ENCODE peak calls at places on chromosome 13, in four cellular contexts. L is fibroblast of lung, W is cardiac fibroblast, O is A549. S is an unnamed sample.

GRCh38 chr13:33265607-33266006 is 19.9 kb downstream of the STARD13 start:
- DNase-seq in O (no peak), W (no peak), L (no peak), S (no peak)

GRCh38 chr13:107250626-107251025 is 682.7 kb upstream of the ARGLU1 start:
- DNase-seq in O (no peak), L (no peak), W (no peak), S (no peak)

GRCh38 chr13:30685320-30685859 is 50.0 kb upstream of the ALOX5AP start:
- DNase-seq in L (no peak), O (no peak), W (no peak), S (no peak)

GRCh38 chr13:53800011-53800410 is 771.4 kb downstream of the OLFM4 start:
- DNase-seq in W (no peak), L (no peak), O (no peak), S (no peak)

GRCh38 chr13:68748038-68748437 is 1359.6 kb upstream of the ATXN8OS start:
- DNase-seq in L (no peak), W (no peak), O (no peak), S (no peak)

GRCh38 chr13:67228031-67228430 is 2.1 kb downstream of the PCDH9 start:
- DNase-seq in W (no peak), L (no peak), O (no peak), S (no peak)

GRCh38 chr13:46648166-46648607 is 95.2 kb downstream of the LRCH1 start:
- DNase-seq in O (no peak), L (peak; percentile 54), W (peak; percentile 52), S (peak; percentile 19)

GRCh38 chr13:88217372-88217771 is 546.2 kb downstream of the SLITRK5 start:
- DNase-seq in O (no peak), W (no peak), L (no peak), S (no peak)

GRCh38 chr13:44436589-44437337 is 63.1 kb downstream of the SERP2 start:
- DNase-seq in L (peak; percentile 96), W (peak; percentile 91), O (peak; percentile 72), S (peak; percentile 89)

GRCh38 chr13:60623131-60623530 is 226.1 kb downstream of the TDRD3 start:
- DNase-seq in O (no peak), W (no peak), L (no peak), S (peak; percentile 16)

GRCh38 chr13:51357928-51358595 is 18.6 kb downstream of the SERPINE3 start:
- DNase-seq in O (no peak), W (peak; percentile 28), L (peak; percentile 60), S (no peak)

GRCh38 chr13:41848435-41849255 is 112.3 kb downstream of the VWA8 start:
- DNase-seq in O (no peak), L (peak; percentile 32), W (peak; percentile 69), S (peak; percentile 9)

GRCh38 chr13:44417876-44418275 is 44.3 kb downstream of the SERP2 start:
- DNase-seq in W (no peak), O (no peak), L (no peak), S (no peak)

GRCh38 chr13:75818181-75819110 is 182.3 kb downstream of the LMO7 start:
- DNase-seq in W (no peak), L (no peak), O (no peak), S (no peak)

GRCh38 chr13:26249551-26249950 is 4.4 kb upstream of the CDK8 start:
- DNase-seq in W (no peak), O (no peak), L (no peak), S (no peak)

GRCh38 chr13:45249662-45250061 is 48.8 kb upstream of the KCTD4 start:
- DNase-seq in L (no peak), W (no peak), O (no peak), S (no peak)

GRCh38 chr13:67474114-67474513 is 244.0 kb upstream of the PCDH9 start:
- DNase-seq in W (no peak), O (no peak), L (no peak), S (no peak)

GRCh38 chr13:93355094-93355493 is 128.5 kb downstream of the GPC6 start:
- DNase-seq in O (no peak), L (no peak), W (no peak), S (no peak)

GRCh38 chr13:106232680-106233079 is 302.8 kb downstream of the EFNB2 start:
- DNase-seq in W (no peak), L (no peak), O (no peak), S (no peak)

GRCh38 chr13:79533781-79534400 is 52.9 kb downstream of the NDFIP2 start:
- DNase-seq in O (no peak), W (peak; percentile 53), L (no peak), S (no peak)

GRCh38 chr13:111145071-111145470 is 30.0 kb downstream of the ARHGEF7 start:
- DNase-seq in W (no peak), O (no peak), L (no peak), S (no peak)

GRCh38 chr13:73039201-73040108 is 19.4 kb upstream of the KLF5 start:
- DNase-seq in W (no peak), L (no peak), O (no peak), S (no peak)

GRCh38 chr13:111589321-111589720 is 268.9 kb downstream of the TEX29 start:
- DNase-seq in O (no peak), W (no peak), L (no peak), S (no peak)

GRCh38 chr13:38496956-38497355 is 147.3 kb downstream of the UFM1 start:
- DNase-seq in O (no peak), L (peak; percentile 54), W (peak; percentile 3), S (no peak)

GRCh38 chr13:65292488-65292901 is 1937.6 kb downstream of the PCDH9 start:
- DNase-seq in W (peak; percentile 33), L (peak; percentile 84), O (no peak), S (no peak)

GRCh38 chr13:107927557-107927956 is 287.8 kb downstream of the LIG4 start:
- DNase-seq in L (no peak), O (no peak), W (no peak), S (no peak)

GRCh38 chr13:109867766-109868165 is 81.4 kb upstream of the IRS2 start:
- DNase-seq in O (no peak), W (peak; percentile 37), L (no peak), S (no peak)

GRCh38 chr13:106756446-106756845 is 188.5 kb upstream of the ARGLU1 start:
- DNase-seq in W (no peak), L (no peak), O (no peak), S (no peak)

GRCh38 chr13:49498211-49498610 is 2.5 kb downstream of the PHF11 start:
- DNase-seq in W (no peak), L (no peak), O (no peak), S (no peak)

GRCh38 chr13:24741016-24741662 is 22.8 kb upstream of the RNF17 start:
- DNase-seq in W (no peak), L (no peak), O (no peak), S (no peak)
- H3K4me3 ChIP-seq in W (no peak overlapping the region), L (no peak overlapping the region), O (no peak overlapping the region), S (no peak overlapping the region)

DNA sequence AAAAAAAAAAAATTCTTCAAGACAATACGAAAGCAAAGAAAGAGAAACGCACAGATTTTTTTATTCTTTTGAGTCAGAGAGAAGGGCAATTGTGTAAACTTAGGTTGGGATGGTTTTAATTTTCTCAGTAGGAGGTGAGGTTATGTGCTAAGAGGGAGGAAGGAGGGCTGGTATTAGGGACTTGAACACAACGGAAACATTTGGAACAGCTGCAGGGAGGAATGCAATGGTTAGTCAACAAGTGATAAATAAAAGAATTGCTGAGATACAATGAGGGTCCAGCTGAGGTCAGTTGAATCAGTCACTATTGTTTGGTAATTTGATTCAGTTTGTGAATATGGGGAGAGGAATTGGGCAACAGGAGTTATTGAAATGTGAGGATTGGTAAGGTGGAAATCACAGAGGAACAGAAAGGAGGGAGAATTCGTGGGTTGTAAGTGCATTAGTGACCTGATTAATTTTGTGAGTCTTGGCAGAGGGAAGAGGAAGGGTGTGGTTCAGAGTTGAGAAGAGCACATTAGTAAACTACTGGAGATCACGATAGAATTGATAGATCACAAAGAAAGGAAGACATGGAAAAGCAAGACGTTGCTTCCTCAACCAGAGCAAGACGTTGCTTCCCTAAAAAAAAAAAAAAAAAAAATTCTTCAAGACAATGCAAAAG is 499.5 kb upstream of the SPRY2 start:
- DNase-seq in O (no peak), L (peak; percentile 68), W (peak; percentile 97), S (no peak)
- H3K4me3 ChIP-seq in O (no peak overlapping the region), L (no peak overlapping the region), W (no peak overlapping the region), S (no peak overlapping the region)

DNA sequence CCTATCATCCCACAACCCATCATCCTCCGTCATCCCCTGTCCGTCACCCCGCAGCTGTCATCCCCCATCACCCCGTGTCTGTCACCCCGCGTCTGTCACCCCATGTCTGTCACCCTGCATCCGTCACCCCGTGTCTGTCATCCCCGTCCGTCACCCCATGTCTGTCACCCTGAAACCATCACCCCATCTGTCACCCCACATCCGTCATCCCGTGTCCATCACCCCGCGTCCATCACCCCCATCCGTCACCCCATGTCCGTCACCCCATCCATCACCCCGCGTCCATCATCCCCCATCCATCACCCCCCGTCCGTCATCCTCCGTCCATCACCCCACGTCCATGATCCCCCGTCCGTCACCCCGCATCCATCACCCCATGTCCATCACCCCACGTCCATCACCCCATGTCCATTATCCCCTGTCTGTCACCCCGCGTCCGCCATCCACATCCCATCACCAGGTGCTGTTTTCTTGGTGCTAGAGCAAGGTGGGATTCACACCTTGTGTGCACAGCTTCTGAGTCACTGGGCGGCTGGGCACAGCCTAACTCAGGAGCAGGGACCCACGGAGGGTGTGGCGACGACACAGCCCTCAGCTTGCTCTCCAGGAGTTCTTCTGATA is 24.2 kb downstream of the RASA3 start:
- DNase-seq in L (no peak), W (no peak), O (no peak), S (no peak)
- H3K4me3 ChIP-seq in L (peak overlapping the region; percentile 25), W (no peak overlapping the region), O (no peak overlapping the region), S (no peak overlapping the region)

DNA sequence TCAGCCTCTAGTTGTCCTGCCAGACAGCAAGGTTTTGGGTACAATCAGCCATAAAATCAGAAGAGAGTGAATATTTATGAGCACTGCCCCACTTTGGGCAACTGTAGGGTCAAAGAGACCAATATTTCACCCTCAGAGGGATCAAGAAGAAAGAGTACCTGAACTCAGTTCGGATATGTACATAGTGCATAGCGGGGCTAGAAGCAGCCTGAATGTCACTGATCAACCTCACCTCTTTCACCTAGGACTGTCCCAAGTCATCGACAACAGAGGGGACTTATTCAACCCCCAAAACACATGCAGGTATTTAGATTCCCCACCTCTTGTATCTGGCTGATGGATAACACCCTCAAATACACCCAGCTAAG is 446.9 kb downstream of the COG6 start:
- DNase-seq in L (no peak), W (no peak), O (no peak), S (no peak)
- H3K4me3 ChIP-seq in L (no peak overlapping the region), W (no peak overlapping the region), O (no peak overlapping the region), S (no peak overlapping the region)

GRCh38 chr13:28641600-28641926 is 17.4 kb upstream of the POMP start:
- DNase-seq in L (no peak), O (no peak), W (peak; percentile 58), S (peak; percentile 7)
- H3K4me3 ChIP-seq in L (no peak overlapping the region), O (no peak overlapping the region), W (no peak overlapping the region), S (no peak overlapping the region)

GRCh38 chr13:103815619-103816018 is 749.4 kb upstream of the SLC10A2 start:
- DNase-seq in L (no peak), O (no peak), W (peak; percentile 28), S (peak; percentile 2)
- H3K4me3 ChIP-seq in L (no peak overlapping the region), O (no peak overlapping the region), W (no peak overlapping the region), S (no peak overlapping the region)

S was measured in mammary epithelial cell.